ENCODE peak calls at places on chromosome 7, in eight cellular contexts. C is activated T-cell treated with anti-CD3 and anti-CD28 coated beads for 24 hours, U is Caki2, Q is GM23248, J is head of caudate nucleus, O is T-helper 9 cell, Y is DMS153, S is uterus. N is an unnamed sample.

GRCh38 chr7:155371884-155372781 is 74.5 kb downstream of the INSIG1 start:
- DNase-seq in C (no peak), U (no peak), Q (peak; percentile 36), J (no peak), O (no peak), Y (no peak), S (no peak), N (no peak)

GRCh38 chr7:75735059-75735458 is 3.7 kb downstream of the HIP1 start:
- DNase-seq in C (no peak), U (no peak), Q (peak; percentile 15), J (no peak), O (no peak), Y (no peak), S (no peak), N (no peak)

GRCh38 chr7:9719303-9719702 is 1254.4 kb upstream of the PHF14 start:
- DNase-seq in C (no peak), U (peak; percentile 65), Q (no peak), J (no peak), O (no peak), Y (no peak), S (no peak), N (peak; percentile 44)

GRCh38 chr7:138477081-138477578 is 17.1 kb downstream of the TRIM24 start:
- DNase-seq in C (no peak), U (no peak), Q (no peak), J (no peak), O (no peak), Y (peak; percentile 13), S (no peak), N (no peak)

GRCh38 chr7:41163991-41164390 is 538.9 kb downstream of the INHBA start:
- DNase-seq in C (no peak), U (no peak), Q (no peak), J (no peak), O (no peak), Y (no peak), S (no peak), N (no peak)

GRCh38 chr7:12436896-12437535 is 33.4 kb upstream of the VWDE start:
- DNase-seq in C (no peak), U (no peak), Q (peak; percentile 81), J (peak; percentile 23), O (no peak), Y (peak; percentile 37), S (no peak), N (peak; percentile 64)

GRCh38 chr7:138369797-138370196 is 90.3 kb upstream of the TRIM24 start:
- DNase-seq in C (no peak), U (no peak), Q (no peak), J (no peak), O (no peak), Y (no peak), S (no peak), N (no peak)

GRCh38 chr7:137789215-137789899 is 57.4 kb downstream of the DGKI start:
- DNase-seq in C (no peak), U (no peak), Q (no peak), J (no peak), O (no peak), Y (no peak), S (no peak), N (peak; percentile 28)

GRCh38 chr7:123022576-123022975 is 27.1 kb upstream of the TAS2R16 start:
- DNase-seq in C (no peak), U (no peak), Q (no peak), J (no peak), O (no peak), Y (no peak), S (no peak), N (peak; percentile 24)

GRCh38 chr7:30660331-30661255 is 21.7 kb downstream of the CRHR2 start:
- DNase-seq in C (no peak), U (no peak), Q (no peak), J (no peak), O (no peak), Y (peak; percentile 83), S (no peak), N (no peak)

GRCh38 chr7:70598976-70599375 is 533.0 kb upstream of the GALNT17 start:
- DNase-seq in C (no peak), U (peak; percentile 71), Q (peak; percentile 70), J (no peak), O (no peak), Y (peak; percentile 73), S (no peak), N (peak; percentile 37)

GRCh38 chr7:38185938-38186337 is 7.9 kb downstream of the STARD3NL start:
- DNase-seq in C (no peak), U (no peak), Q (peak; percentile 7), J (no peak), O (no peak), Y (no peak), S (no peak), N (no peak)

GRCh38 chr7:47521816-47522561 is 59.9 kb downstream of the TNS3 start:
- DNase-seq in C (no peak), U (no peak), Q (no peak), J (no peak), O (no peak), Y (no peak), S (no peak), N (no peak)

GRCh38 chr7:7274782-7275181 is 92.4 kb downstream of the C1GALT1 start:
- DNase-seq in C (no peak), U (no peak), Q (peak; percentile 70), J (no peak), O (no peak), Y (no peak), S (no peak), N (peak; percentile 18)

GRCh38 chr7:114786455-114786854 is 135.4 kb upstream of the MDFIC start:
- DNase-seq in C (no peak), U (no peak), Q (no peak), J (no peak), O (no peak), Y (no peak), S (no peak), N (no peak)

GRCh38 chr7:99219985-99220384 is 12.1 kb upstream of the KPNA7 start:
- DNase-seq in C (no peak), U (no peak), Q (no peak), J (no peak), O (no peak), Y (no peak), S (no peak), N (no peak)

GRCh38 chr7:64463636-64464375 is 99.1 kb downstream of the ZNF680 start:
- DNase-seq in C (no peak), U (no peak), Q (peak; percentile 87), J (peak; percentile 78), O (peak; percentile 11), Y (no peak), S (peak; percentile 75), N (peak; percentile 77)

GRCh38 chr7:35780070-35780469 is 20.8 kb upstream of the SEPTIN7 start:
- DNase-seq in C (no peak), U (no peak), Q (no peak), J (no peak), O (no peak), Y (no peak), S (no peak), N (no peak)

GRCh38 chr7:80529362-80529761 is 17.5 kb upstream of the GNAT3 start:
- DNase-seq in C (no peak), U (no peak), Q (peak; percentile 9), J (no peak), O (no peak), Y (no peak), S (no peak), N (peak; percentile 14)